ENCODE peak calls at places on chromosomes 12 and 14, in seven cellular contexts. T is Calu3; I is CD4-positive, alpha-beta T cell; N is fibroblast of pulmonary artery; F is uterus; M is sigmoid colon; S is OCI-LY7. X is an unnamed sample.

GRCh38 chr12:52149651-52150241 is 42.1 kb downstream of the KRT80 start:
- DNase-seq in T (no peak), I (no peak), N (no peak), F (no peak), M (peak; percentile 48), S (no peak), X (no peak)

GRCh38 chr12:29640589-29641345 is 143.0 kb downstream of the TMTC1 start:
- DNase-seq in T (no peak), I (no peak), N (peak; percentile 93), F (peak; percentile 54), M (no peak), S (no peak), X (peak; percentile 73)

GRCh38 chr14:103679351-103679750 is 35.9 kb downstream of the XRCC3 start:
- DNase-seq in T (peak; percentile 24), I (peak; percentile 22), N (peak; percentile 29), F (no peak), M (no peak), S (peak; percentile 69), X (no peak)

GRCh38 chr14:60622210-60622919 is 26.9 kb downstream of the SIX1 start:
- DNase-seq in T (no peak), I (no peak), N (peak; percentile 15), F (no peak), M (no peak), S (no peak), X (no peak)

GRCh38 chr14:94124582-94125377 is 4.6 kb downstream of the IFI27L2 start:
- DNase-seq in T (no peak), I (no peak), N (no peak), F (no peak), M (peak; percentile 43), S (no peak), X (no peak)

GRCh38 chr12:76020731-76021672 is 10.6 kb downstream of the PHLDA1 start:
- DNase-seq in T (peak; percentile 70), I (peak; percentile 51), N (peak; percentile 97), F (peak; percentile 25), M (no peak), S (no peak), X (peak; percentile 90)

GRCh38 chr14:83300454-83301064 is 1766.9 kb upstream of the SEL1L start:
- DNase-seq in T (no peak), I (no peak), N (peak; percentile 60), F (no peak), M (no peak), S (peak; percentile 51), X (peak; percentile 52)

GRCh38 chr14:79476552-79476951 is 734.8 kb downstream of the DIO2 start:
- DNase-seq in T (no peak), I (no peak), N (no peak), F (no peak), M (no peak), S (no peak), X (no peak)

GRCh38 chr14:68968051-68968450 is 11.1 kb downstream of the ACTN1 start:
- DNase-seq in T (no peak), I (peak; percentile 85), N (no peak), F (no peak), M (peak; percentile 57), S (no peak), X (no peak)

GRCh38 chr12:4156317-4156716 is 117.2 kb upstream of the CCND2 start:
- DNase-seq in T (no peak), I (no peak), N (no peak), F (no peak), M (no peak), S (no peak), X (no peak)

GRCh38 chr12:70994217-70994788 is 73.8 kb upstream of the PTPRR start:
- DNase-seq in T (no peak), I (no peak), N (peak; percentile 94), F (no peak), M (no peak), S (no peak), X (peak; percentile 87)

GRCh38 chr12:68773582-68773981 is 27.6 kb downstream of the SLC35E3 start:
- DNase-seq in T (no peak), I (no peak), N (no peak), F (no peak), M (no peak), S (no peak), X (no peak)

GRCh38 chr12:40192704-40193255 is 32.0 kb upstream of the LRRK2 start:
- DNase-seq in T (no peak), I (no peak), N (no peak), F (no peak), M (no peak), S (peak; percentile 47), X (no peak)

GRCh38 chr14:72519543-72519942 is 374.4 kb downstream of the DPF3 start:
- DNase-seq in T (no peak), I (no peak), N (no peak), F (no peak), M (no peak), S (no peak), X (no peak)

GRCh38 chr12:124410354-124411175 is 115.7 kb downstream of the RFLNA start:
- DNase-seq in T (no peak), I (no peak), N (no peak), F (no peak), M (no peak), S (no peak), X (no peak)

GRCh38 chr12:107992870-107993451 is 136.1 kb upstream of the WSCD2 start:
- DNase-seq in T (peak; percentile 53), I (no peak), N (peak; percentile 38), F (no peak), M (no peak), S (peak; percentile 40), X (peak; percentile 55)

GRCh38 chr14:58637040-58637390 is 747 bp upstream of the DACT1 start:
- DNase-seq in T (no peak), I (no peak), N (peak; percentile 84), F (peak; percentile 59), M (peak; percentile 80), S (no peak), X (no peak)

DNA sequence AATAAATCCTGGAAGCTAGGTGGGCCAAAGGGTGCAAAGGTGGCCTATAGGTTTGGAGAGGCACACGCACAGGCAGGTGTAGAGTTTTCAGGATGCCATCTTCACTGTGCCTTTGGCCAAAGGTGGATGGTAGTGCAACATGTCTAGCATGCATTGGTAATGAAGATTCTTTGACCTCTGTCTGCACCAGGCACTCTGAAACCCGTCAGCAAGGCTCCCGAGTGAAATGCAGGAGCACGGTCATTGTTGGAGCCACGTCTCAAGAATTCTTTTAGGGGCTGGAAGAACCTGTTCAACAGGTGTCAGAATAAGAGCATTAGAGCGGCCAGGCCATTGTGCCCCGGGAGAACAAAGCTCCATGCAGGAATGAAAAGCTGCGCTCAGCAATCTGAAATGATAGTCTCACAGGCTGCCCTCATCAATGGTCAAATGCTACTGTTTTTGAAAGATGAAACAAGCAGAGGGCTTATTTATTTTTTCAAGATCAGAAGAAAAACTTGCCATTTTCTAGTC is 40.2 kb upstream of the DICER1 start:
- DNase-seq in T (peak; percentile 75), I (no peak), N (no peak), F (no peak), M (no peak), S (no peak), X (no peak)
- TF ChIP-seq CTCF in T (no peak), I (no peak), N (no peak), F (no peak), M (no peak), S (no peak), X (no peak)

DNA sequence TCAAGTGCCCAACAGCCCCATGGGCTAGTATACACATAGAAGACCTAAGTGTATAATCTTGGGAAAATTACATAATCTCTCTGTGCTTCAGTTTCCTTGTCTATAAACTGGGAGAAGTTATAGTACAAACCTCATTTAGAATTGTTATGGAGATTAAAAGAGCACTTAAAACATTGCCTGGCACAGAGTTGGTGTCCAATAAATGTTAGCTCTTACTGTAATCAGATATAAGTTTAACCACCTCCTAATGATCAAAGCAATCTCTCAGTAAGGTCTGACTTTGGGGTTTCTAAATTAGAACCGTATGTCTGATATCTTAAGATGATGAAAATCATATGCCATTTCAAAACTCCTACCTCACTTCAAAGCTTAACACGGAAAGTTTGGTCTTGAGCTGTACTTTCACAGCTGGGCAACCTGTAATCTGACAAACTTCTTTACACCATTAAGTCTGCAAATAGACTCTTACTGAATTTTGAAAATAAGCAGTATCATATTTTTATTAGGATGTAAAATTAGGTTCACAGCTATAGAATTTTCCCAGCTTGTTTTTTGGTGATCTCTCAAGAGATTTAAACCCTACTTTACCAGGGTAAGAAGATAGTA is 58.6 kb upstream of the MYBPC1 start:
- DNase-seq in T (no peak), I (no peak), N (no peak), F (no peak), M (no peak), S (no peak), X (no peak)
- TF ChIP-seq CTCF in T (no peak), I (no peak), N (no peak), F (no peak), M (no peak), S (no peak), X (no peak)

GRCh38 chr12:48923117-48923516 is 2.2 kb downstream of the FKBP11 start:
- DNase-seq in T (no peak), I (no peak), N (no peak), F (no peak), M (no peak), S (no peak), X (no peak)

GRCh38 chr12:48927261-48927660 is 2.0 kb upstream of the FKBP11 start:
- DNase-seq in T (no peak), I (no peak), N (peak; percentile 54), F (no peak), M (no peak), S (no peak), X (no peak)

GRCh38 chr12:48929551-48929950 is 4.3 kb upstream of the FKBP11 start:
- DNase-seq in T (no peak), I (no peak), N (no peak), F (no peak), M (no peak), S (no peak), X (no peak)

GRCh38 chr12:48925218-48925871 is at the start of gene FKBP11:
- DNase-seq in T (peak; percentile 62), I (peak; percentile 74), N (peak; percentile 57), F (peak; percentile 57), M (peak; percentile 81), S (peak; percentile 80), X (no peak)

GRCh38 chr12:48924617-48925217 is 575 bp downstream of the FKBP11 start:
- DNase-seq in T (peak; percentile 63), I (peak; percentile 72), N (peak; percentile 48), F (peak; percentile 51), M (peak; percentile 77), S (peak; percentile 89), X (no peak)
- TF ChIP-seq CTCF in T (no peak), I (peak; percentile 75), N (peak; percentile 57), F (peak; percentile 59), M (peak; percentile 17), S (peak; percentile 91), X (no peak)

DNA sequence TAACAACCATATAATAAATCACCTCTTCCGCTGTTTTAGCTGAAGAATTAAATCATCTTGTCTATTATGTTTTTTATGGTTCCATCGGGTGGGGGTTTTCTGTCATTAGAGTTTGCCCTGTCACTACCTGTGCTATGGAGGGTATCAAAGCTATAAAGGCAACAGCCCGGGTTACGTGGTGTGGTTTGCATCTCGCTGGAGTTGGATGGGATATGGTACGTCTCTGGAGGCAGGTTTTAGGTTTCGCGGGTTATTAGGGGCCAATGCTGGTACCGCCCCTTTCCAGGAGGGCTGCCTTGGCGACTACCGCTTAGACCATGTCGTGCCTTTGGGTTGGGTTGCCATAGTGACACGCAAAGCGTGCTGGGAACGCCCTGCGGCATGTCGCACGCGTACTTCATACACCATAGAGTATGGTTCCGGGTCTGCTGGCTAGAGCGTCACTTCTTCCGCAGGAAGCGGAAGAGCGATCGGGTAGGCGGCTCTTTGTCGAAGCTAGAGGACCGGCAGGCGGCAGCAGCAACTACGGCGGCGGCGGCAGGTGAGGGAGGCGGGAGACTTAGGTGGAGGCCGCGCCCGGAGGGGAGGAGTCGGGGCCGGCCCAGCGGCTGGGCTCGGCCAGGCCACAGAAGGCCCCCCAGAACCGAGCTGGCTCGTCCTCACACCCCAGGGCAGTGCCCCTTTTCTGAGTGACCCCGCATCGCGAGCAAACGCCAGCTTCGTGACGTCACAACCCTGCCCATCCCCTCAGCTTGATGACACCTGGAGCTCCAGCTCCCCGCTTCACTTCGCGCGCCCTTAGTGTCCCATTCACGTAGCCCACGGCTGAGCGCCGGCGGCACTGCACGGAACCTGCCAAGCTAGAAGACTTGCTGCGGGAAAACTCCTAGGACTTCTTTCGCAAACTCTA is at the start of gene ZC3H10:
- DNase-seq in T (peak; percentile 99), I (peak; percentile 98), N (peak; percentile 100), F (peak; percentile 97), M (peak; percentile 99), S (peak; percentile 100), X (peak; percentile 99)
- TF ChIP-seq CTCF in T (peak; percentile 21), I (peak; percentile 52), N (peak; percentile 43), F (peak; percentile 77), M (no peak), S (peak; percentile 64), X (peak; percentile 21)

X was measured in MCF 10A.